ENCODE peak calls at places on chromosomes 12 and 14, in four cellular contexts. H is A549, P is HepG2, U is GM12878. E is an unnamed sample.

GRCh38 chr12:132924356-132924755 is 31.8 kb downstream of the ZNF605 start:
- DNase-seq in H (no peak), P (no peak), U (no peak), E (no peak)

GRCh38 chr12:3568695-3569094 is 77.7 kb downstream of the PRMT8 start:
- DNase-seq in H (no peak), P (no peak), U (no peak), E (no peak)

GRCh38 chr12:12976366-12976765 is 23.7 kb downstream of the HEBP1 start:
- DNase-seq in H (peak; percentile 65), P (no peak), U (no peak), E (no peak)

GRCh38 chr12:2794261-2794735 is 472 bp upstream of the FKBP4 start:
- DNase-seq in H (no peak), P (no peak), U (no peak), E (no peak)

GRCh38 chr12:79067977-79068376 is 203.4 kb downstream of the SYT1 start:
- DNase-seq in H (no peak), P (no peak), U (no peak), E (no peak)

GRCh38 chr12:96466939-96467751 is 22.2 kb upstream of the CFAP54 start:
- DNase-seq in H (no peak), P (no peak), U (no peak), E (no peak)

GRCh38 chr12:86710110-86710509 is 453.9 kb upstream of the MGAT4C start:
- DNase-seq in H (no peak), P (no peak), U (no peak), E (no peak)

GRCh38 chr14:89337161-89337560 is 79.9 kb downstream of the FOXN3 start:
- DNase-seq in H (no peak), P (peak; percentile 52), U (no peak), E (no peak)

GRCh38 chr14:63650336-63650952 is 8.8 kb upstream of the WDR89 start:
- DNase-seq in H (no peak), P (no peak), U (peak; percentile 54), E (no peak)

GRCh38 chr14:36996133-36996856 is 176.1 kb downstream of the SLC25A21 start:
- DNase-seq in H (peak; percentile 29), P (no peak), U (no peak), E (peak; percentile 44)

GRCh38 chr12:24360907-24361306 is 411.4 kb upstream of the SOX5 start:
- DNase-seq in H (no peak), P (peak; percentile 58), U (peak; percentile 30), E (no peak)

GRCh38 chr12:121138284-121138683 is 5.6 kb downstream of the P2RX7 start:
- DNase-seq in H (no peak), P (no peak), U (no peak), E (peak; percentile 66)

GRCh38 chr12:53698948-53699672 is 23.2 kb upstream of the ATP5MC2 start:
- DNase-seq in H (no peak), P (no peak), U (no peak), E (no peak)

GRCh38 chr12:82357340-82357739 is 847 bp downstream of the CCDC59 start:
- DNase-seq in H (no peak), P (no peak), U (no peak), E (no peak)

GRCh38 chr12:42588981-42589464 is 523 bp downstream of the PRICKLE1 start:
- DNase-seq in H (peak; percentile 41), P (no peak), U (no peak), E (peak; percentile 12)

GRCh38 chr14:74425525-74426201 is 347 bp downstream of the SYNDIG1L start:
- DNase-seq in H (peak; percentile 55), P (no peak), U (no peak), E (peak; percentile 86)
- TF ChIP-seq RFX5 in H (no peak), P (no peak), U (no peak), E (no peak)

DNA sequence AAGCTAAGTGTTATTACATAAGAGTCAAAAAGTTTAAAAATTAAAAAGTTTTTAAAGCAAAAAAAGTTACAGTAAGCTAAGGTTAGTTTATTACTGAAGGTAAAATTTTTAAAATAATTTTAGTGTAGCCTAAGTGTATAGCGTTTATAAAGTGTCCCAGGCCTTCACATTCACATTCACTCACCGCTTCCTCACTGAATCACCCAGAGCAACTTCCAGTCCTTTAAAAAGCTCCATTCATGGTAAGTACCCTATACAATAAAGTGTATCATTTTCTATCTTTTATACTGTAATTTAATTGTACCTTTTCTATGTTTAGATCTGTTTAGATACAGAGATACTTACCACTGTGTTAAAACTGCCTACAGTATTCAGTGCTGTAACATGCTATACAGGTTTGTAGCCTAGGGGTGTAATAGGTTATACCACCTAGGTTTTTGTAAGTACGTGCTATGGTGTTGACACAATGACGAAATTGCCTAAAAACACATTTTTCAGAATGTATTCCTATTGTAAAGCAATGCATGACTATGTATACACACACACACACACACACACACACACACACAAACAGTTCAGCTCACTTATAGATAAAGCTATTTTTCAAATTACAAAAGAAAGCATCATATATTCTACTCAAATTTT is 3.7 kb downstream of the CLEC14A start:
- DNase-seq in H (no peak), P (no peak), U (no peak), E (no peak)
- TF ChIP-seq ESRRA in H (no peak), P (no peak), U (no peak), E (no peak)

DNA sequence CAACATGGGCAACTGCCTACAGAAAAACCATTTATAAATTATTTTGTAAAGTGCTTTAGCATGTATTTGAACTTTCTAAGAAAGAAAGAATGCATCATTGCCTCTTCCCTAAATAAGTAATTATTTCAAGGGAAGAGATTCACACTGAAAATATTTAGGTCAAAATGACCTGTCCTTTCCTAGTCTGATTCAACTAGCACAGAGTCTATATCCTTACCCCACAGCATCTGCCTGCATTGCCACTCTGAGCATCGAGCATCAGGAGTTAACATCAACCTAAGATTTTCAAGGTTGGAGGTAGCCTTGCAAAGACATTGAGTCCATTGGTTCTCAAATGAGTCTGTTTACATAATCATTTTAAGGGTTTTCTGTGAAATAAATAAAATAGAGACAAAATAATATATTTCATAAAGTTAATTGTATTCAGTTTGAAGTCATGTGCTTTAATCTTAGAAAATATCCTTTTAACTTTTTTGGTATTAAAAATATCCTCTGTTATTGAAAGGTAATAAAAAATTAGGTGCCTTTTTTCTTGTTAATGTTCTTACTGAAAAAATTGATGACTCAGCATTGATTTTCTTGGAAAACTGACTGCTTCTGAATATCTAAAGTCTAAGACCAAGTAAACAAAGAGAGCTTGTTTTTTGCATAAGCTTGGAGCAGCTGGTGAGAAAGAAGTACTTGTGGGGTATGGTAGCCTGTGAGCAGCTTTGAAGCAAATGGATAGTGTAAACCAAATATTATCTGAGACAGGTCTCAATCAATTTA is 268.9 kb upstream of the CLEC14A start:
- DNase-seq in H (no peak), P (no peak), U (no peak), E (no peak)
- TF ChIP-seq RFX5 in H (no peak), P (no peak), U (no peak), E (no peak)

DNA sequence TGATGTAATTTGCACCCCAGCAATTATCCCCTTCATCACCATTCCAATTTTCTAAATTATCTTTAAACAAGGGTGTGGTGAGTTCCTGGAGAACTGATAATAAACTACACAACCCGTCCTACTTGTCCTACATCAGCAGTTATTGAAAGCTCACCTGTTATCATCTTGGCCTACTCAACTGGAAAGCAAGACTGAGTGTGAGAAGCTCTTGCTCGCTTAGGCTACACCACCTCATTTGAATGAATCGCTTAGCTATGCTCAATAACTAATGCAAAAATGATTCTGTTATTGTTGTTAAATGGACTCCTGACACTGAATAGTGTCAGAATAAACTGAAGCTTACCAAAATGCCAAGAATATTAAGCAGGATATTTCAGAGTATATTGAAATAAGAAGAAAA is 115.4 kb upstream of the BTG1 start:
- DNase-seq in H (no peak), P (no peak), U (no peak), E (no peak)
- TF ChIP-seq ESRRA in H (no peak), P (no peak), U (no peak), E (no peak)

GRCh38 chr12:64781374-64782029 is 22.3 kb upstream of the GNS start:
- DNase-seq in H (no peak), P (no peak), U (no peak), E (no peak)

GRCh38 chr12:64782181-64782580 is 23.0 kb upstream of the GNS start:
- DNase-seq in H (no peak), P (no peak), U (no peak), E (no peak)

GRCh38 chr12:64790166-64790565 is 31.0 kb upstream of the GNS start:
- DNase-seq in H (no peak), P (no peak), U (no peak), E (no peak)

GRCh38 chr12:64780531-64781373 is 21.5 kb upstream of the GNS start:
- DNase-seq in H (peak; percentile 44), P (no peak), U (no peak), E (no peak)

GRCh38 chr12:64785816-64786215 is 26.6 kb upstream of the GNS start:
- DNase-seq in H (no peak), P (no peak), U (no peak), E (no peak)
- TF ChIP-seq RFX5 in H (no peak), P (no peak), U (no peak), E (no peak)

DNA sequence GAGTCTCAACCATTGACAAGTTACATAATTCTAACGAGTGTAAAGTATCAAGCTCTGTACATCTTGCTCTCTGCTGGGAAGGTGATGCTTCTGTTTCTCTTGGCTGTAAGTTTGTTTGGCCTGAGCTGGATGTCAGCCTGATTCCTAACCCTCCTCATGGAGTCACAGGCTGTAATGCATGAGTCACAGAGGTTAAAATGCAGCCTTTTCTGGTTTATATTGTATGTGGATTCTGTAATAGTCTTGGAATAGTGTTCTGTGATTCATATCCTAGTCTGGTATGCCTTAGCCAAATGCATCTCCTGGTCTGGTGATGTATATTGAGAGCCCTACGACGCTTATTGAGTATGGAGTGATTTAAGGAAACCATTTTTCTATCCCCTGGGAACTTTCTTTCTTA is 104.5 kb upstream of the FRMD6 start:
- DNase-seq in H (peak; percentile 55), P (no peak), U (no peak), E (no peak)
- TF ChIP-seq ESRRA in H (no peak), P (no peak), U (no peak), E (no peak)

GRCh38 chr12:28563286-28563685 is 373.0 kb downstream of the CCDC91 start:
- DNase-seq in H (no peak), P (no peak), U (no peak), E (no peak)
- TF ChIP-seq RFX5 in H (no peak), P (no peak), U (no peak), E (no peak)